ENCODE peak calls at places on chromosomes 16 and 17, in six cellular contexts. I is M059J; C is effector CD4-positive, alpha-beta T cell; S is kidney glomerular epithelial cell; F is mesendoderm; L is AG04450. Z is an unnamed sample.

GRCh38 chr16:10988164-10988803 is 43.9 kb downstream of the CLEC16A start:
- DNase-seq in F (peak), C (no peak), I (no peak), L (no peak), S (no peak), Z (peak)

GRCh38 chr17:3647769-3648540 is 11.4 kb downstream of the CTNS start:
- DNase-seq in S (peak), I (peak), F (peak), C (no peak), L (no peak), Z (peak)

GRCh38 chr17:76588182-76588581 is 2.5 kb upstream of the ST6GALNAC2 start:
- DNase-seq in F (no peak), L (no peak), I (no peak), C (no peak), S (no peak), Z (no peak)

GRCh38 chr16:83954577-83955016 is 1.6 kb downstream of the OSGIN1 start:
- DNase-seq in S (no peak), F (peak), L (no peak), I (peak), C (no peak), Z (no peak)

GRCh38 chr16:69351309-69352027 is at the start of gene TMED6:
- DNase-seq in L (no peak), C (no peak), I (no peak), F (no peak), S (no peak), Z (peak)

GRCh38 chr16:17590711-17591654 is 120.2 kb upstream of the XYLT1 start:
- DNase-seq in S (no peak), I (peak), L (no peak), C (peak), F (peak), Z (no peak)

GRCh38 chr17:59785091-59785799 is 77.8 kb downstream of the VMP1 start:
- DNase-seq in I (peak), L (no peak), S (peak), F (no peak), C (no peak), Z (no peak)

GRCh38 chr16:70627696-70628095 is 18.7 kb upstream of the IL34 start:
- DNase-seq in S (no peak), L (no peak), F (no peak), I (no peak), C (no peak), Z (no peak)

GRCh38 chr16:1597154-1597553 is 14.7 kb downstream of the IFT140 start:
- DNase-seq in L (no peak), C (no peak), S (no peak), F (no peak), I (no peak), Z (no peak)

GRCh38 chr17:16443390-16444257 is 28.3 kb downstream of the TRPV2 start:
- DNase-seq in C (no peak), I (no peak), L (no peak), F (no peak), S (no peak), Z (no peak)

GRCh38 chr16:75660726-75661302 is 13.2 kb downstream of the TERF2IP start:
- DNase-seq in L (no peak), F (no peak), C (no peak), S (no peak), I (no peak), Z (no peak)

GRCh38 chr17:8832711-8833352 is 33.7 kb upstream of the MFSD6L start:
- DNase-seq in S (no peak), F (peak), L (no peak), C (peak), I (no peak), Z (no peak)

GRCh38 chr17:29042679-29043538 is at the start of gene PIPOX:
- DNase-seq in S (peak), C (no peak), F (peak), L (no peak), I (peak), Z (peak)

GRCh38 chr16:23026777-23027362 is 122.4 kb downstream of the USP31 start:
- DNase-seq in I (peak), L (no peak), F (peak), S (peak), C (no peak), Z (peak)

GRCh38 chr16:57867000-57867561 is 64.8 kb upstream of the KIFC3 start:
- DNase-seq in F (no peak), I (peak), L (no peak), C (no peak), S (no peak), Z (peak)

GRCh38 chr17:77118251-77118928 is 22.4 kb upstream of the SEC14L1 start:
- DNase-seq in I (no peak), S (no peak), L (no peak), F (no peak), C (no peak), Z (no peak)

GRCh38 chr16:27441998-27442397 is 40.0 kb downstream of the IL21R start:
- DNase-seq in F (no peak), S (no peak), C (no peak), L (no peak), I (no peak), Z (no peak)

GRCh38 chr16:61195006-61195405 is 841.2 kb downstream of the CDH8 start:
- DNase-seq in L (no peak), F (no peak), C (no peak), I (no peak), S (no peak), Z (no peak)

GRCh38 chr17:16052486-16052885 is 52.9 kb downstream of the TTC19 start:
- DNase-seq in C (no peak), I (no peak), L (no peak), F (no peak), S (no peak), Z (no peak)

GRCh38 chr17:41484920-41485904 is 4.3 kb upstream of the KRT35 start:
- DNase-seq in F (no peak), I (no peak), S (no peak), L (no peak), C (no peak), Z (no peak)

GRCh38 chr17:57862990-57863667 is 13.3 kb upstream of the MRPS23 start:
- DNase-seq in F (peak), L (no peak), I (no peak), S (no peak), C (no peak), Z (no peak)

GRCh38 chr17:41284043-41284442 is 8.5 kb downstream of the KRTAP9-7 start:
- DNase-seq in C (no peak), I (peak), F (peak), S (peak), L (peak), Z (no peak)

GRCh38 chr17:5558815-5559785 is 25.2 kb downstream of the NLRP1 start:
- DNase-seq in C (no peak), I (no peak), S (no peak), F (no peak), L (no peak), Z (no peak)

GRCh38 chr17:78202666-78203065 is 11.4 kb upstream of the BIRC5 start:
- DNase-seq in F (no peak), I (no peak), L (no peak), C (no peak), S (no peak), Z (no peak)

GRCh38 chr17:36610472-36610871 is 9.1 kb downstream of the MRM1 start:
- DNase-seq in S (no peak), C (no peak), F (no peak), L (no peak), I (peak), Z (no peak)

GRCh38 chr17:65013613-65014391 is 42.7 kb downstream of the GNA13 start:
- DNase-seq in S (peak), L (peak), F (peak), I (peak), C (peak), Z (no peak)

GRCh38 chr17:67216544-67217320 is 28.3 kb downstream of the HELZ start:
- DNase-seq in S (no peak), I (no peak), F (no peak), L (no peak), C (no peak), Z (no peak)

GRCh38 chr17:3157218-3157617 is 29.9 kb upstream of the OR1G1 start:
- DNase-seq in I (no peak), F (no peak), L (no peak), C (no peak), S (no peak), Z (no peak)

GRCh38 chr17:1713878-1714487 is 3.8 kb upstream of the TLCD2 start:
- DNase-seq in I (peak), L (no peak), C (no peak), F (peak), S (peak), Z (peak)

GRCh38 chr17:77490361-77491183 is 349.8 kb downstream of the SEC14L1 start:
- DNase-seq in L (no peak), I (no peak), C (no peak), F (no peak), S (no peak), Z (no peak)

GRCh38 chr17:74569392-74570003 is 2.2 kb upstream of the CD300H start:
- DNase-seq in I (peak), S (peak), F (peak), C (no peak), L (peak), Z (peak)

GRCh38 chr17:34761646-34762045 is 182.3 kb downstream of the TMEM132E start:
- DNase-seq in F (no peak), L (no peak), S (no peak), I (no peak), C (no peak), Z (no peak)

GRCh38 chr17:78117027-78117981 is 11.3 kb downstream of the TMC6 start:
- DNase-seq in L (no peak), F (no peak), C (no peak), I (peak), S (no peak), Z (no peak)

GRCh38 chr16:75921281-75921680 is 195.0 kb upstream of the CPHXL start:
- DNase-seq in I (no peak), S (no peak), L (no peak), C (no peak), F (no peak), Z (no peak)

GRCh38 chr17:60134396-60135159 is 15.2 kb upstream of the CA4 start:
- DNase-seq in I (no peak), C (no peak), S (no peak), L (no peak), F (no peak), Z (peak)

GRCh38 chr17:28228109-28228840 is 90.7 kb upstream of the TMEM97 start:
- DNase-seq in S (no peak), C (no peak), L (no peak), I (no peak), F (peak), Z (no peak)

GRCh38 chr17:14760719-14761425 is 460.0 kb downstream of the HS3ST3B1 start:
- DNase-seq in F (no peak), C (no peak), L (no peak), S (peak), I (no peak), Z (peak)

GRCh38 chr17:62666061-62666800 is 38.8 kb downstream of the MRC2 start:
- DNase-seq in F (no peak), C (no peak), S (no peak), L (no peak), I (no peak), Z (no peak)